ENCODE peak calls at places on chromosomes 7 and 10, in ten cellular contexts. X is lower lobe of right lung; D is fibroblast of mammary gland; Z is psoas muscle; I is AG09309; W is dorsolateral prefrontal cortex; P is tibial artery; A is WERI-Rb-1; N is naive thymus-derived CD4-positive, alpha-beta T cell; E is SJSA1. T is an unnamed sample.

GRCh38 chr10:810351-810846 is 120.9 kb upstream of the DIP2C start:
- DNase-seq in I (no peak), P (no peak), A (peak), Z (no peak), N (no peak), W (no peak), D (peak), X (no peak), E (no peak), T (peak)

GRCh38 chr10:3048114-3049019 is 19.0 kb upstream of the PFKP start:
- DNase-seq in D (peak), A (no peak), N (no peak), I (peak), Z (no peak), X (no peak), W (no peak), E (peak), P (no peak), T (no peak)

GRCh38 chr7:110962374-110962773 is 128.6 kb upstream of the LRRN3 start:
- DNase-seq in P (no peak), A (no peak), N (no peak), X (no peak), D (peak), Z (no peak), W (no peak), E (no peak), I (no peak), T (no peak)

GRCh38 chr7:135936497-135937217 is 40.5 kb downstream of the MTPN start:
- DNase-seq in I (no peak), Z (no peak), N (no peak), W (no peak), D (no peak), P (no peak), X (no peak), E (no peak), A (no peak), T (no peak)

GRCh38 chr7:99762680-99763327 is 21.2 kb downstream of the CYP3A4 start:
- DNase-seq in E (no peak), P (peak), D (peak), W (no peak), N (no peak), I (peak), Z (peak), A (no peak), X (no peak), T (peak)

GRCh38 chr10:34406463-34407138 is 408.5 kb downstream of the PARD3 start:
- DNase-seq in D (no peak), X (no peak), E (no peak), Z (no peak), I (no peak), W (no peak), A (no peak), P (no peak), N (no peak), T (no peak)

GRCh38 chr10:23826399-23826798 is 382.5 kb upstream of the KIAA1217 start:
- DNase-seq in E (no peak), I (no peak), X (no peak), Z (no peak), P (no peak), N (no peak), D (no peak), A (no peak), W (no peak), T (no peak)

GRCh38 chr7:32108651-32109050 is 38.4 kb upstream of the PDE1C start:
- DNase-seq in N (no peak), P (no peak), E (no peak), W (no peak), I (no peak), A (no peak), Z (no peak), X (no peak), D (no peak), T (no peak)

GRCh38 chr10:14952851-14953451 is 945 bp downstream of the DCLRE1C start:
- DNase-seq in P (no peak), X (no peak), A (no peak), N (no peak), E (no peak), Z (no peak), I (no peak), D (no peak), W (no peak), T (no peak)

DNA sequence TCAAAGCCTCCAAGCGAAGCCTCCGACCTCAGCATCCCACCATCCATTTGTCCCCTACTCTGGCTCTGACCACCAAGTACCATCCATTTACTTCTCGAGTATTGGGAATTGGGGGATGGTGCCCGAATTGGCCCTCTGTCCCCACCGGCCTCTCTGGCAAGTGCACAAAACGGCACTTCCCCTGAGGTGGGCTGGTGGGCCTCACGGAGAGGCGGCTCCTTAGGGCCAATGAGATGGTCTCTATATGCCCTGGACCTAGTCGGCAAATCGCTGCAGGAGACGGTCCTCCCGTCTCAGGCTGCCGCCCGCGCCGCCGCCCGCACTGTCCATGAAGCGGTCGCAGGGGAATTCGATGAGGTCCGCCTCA is 2.8 kb downstream of the TRIL start:
- DNase-seq in E (no peak), X (no peak), I (no peak), Z (no peak), D (no peak), P (no peak), N (no peak), W (no peak), A (no peak), T (no peak)
- H3K4me3 ChIP-seq in E (no peak), X (peak), I (no peak), Z (peak), D (no peak), P (peak), N (no peak), W (peak), A (no peak), T (peak)

DNA sequence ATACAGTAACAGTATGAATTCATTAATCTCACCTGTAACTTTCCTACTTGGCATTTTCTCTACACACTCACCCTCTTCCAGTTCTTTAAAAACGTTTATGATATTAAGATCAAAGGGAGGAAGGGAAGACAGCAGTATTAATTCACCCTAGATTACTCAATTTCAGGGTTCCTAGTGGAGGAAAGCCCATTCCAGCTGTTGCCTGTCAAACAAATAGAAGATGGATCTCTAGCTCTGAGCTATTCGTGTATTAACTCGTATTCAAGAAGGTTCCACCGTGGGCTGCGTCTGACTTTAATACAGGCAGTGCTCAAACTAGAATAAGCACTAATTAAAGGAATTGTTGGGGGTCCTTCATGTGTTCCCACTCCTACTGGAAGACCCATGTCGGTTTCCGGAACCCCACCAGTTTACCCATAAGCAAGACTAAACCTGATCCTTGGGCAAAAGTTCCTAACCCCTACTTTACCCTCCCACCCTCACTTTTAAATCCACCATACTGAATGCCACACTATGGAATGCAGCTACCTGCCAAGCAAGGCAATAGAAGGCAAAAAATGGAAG is 2.1 kb downstream of the NANOS1 start:
- DNase-seq in N (no peak), W (no peak), X (no peak), P (no peak), A (no peak), Z (no peak), E (no peak), I (no peak), D (no peak), T (no peak)
- H3K4me3 ChIP-seq in N (no peak), W (no peak), X (no peak), P (no peak), A (peak), Z (peak), E (no peak), I (no peak), D (no peak), T (no peak)

GRCh38 chr7:55020481-55020871 is 1.7 kb downstream of the EGFR start:
- DNase-seq in Z (peak), X (peak), I (no peak), N (no peak), E (no peak), W (no peak), A (no peak), D (peak), P (peak), T (peak)

GRCh38 chr7:55021951-55022617 is 3.3 kb downstream of the EGFR start:
- DNase-seq in P (no peak), X (no peak), A (no peak), D (peak), N (no peak), I (no peak), E (no peak), W (no peak), Z (peak), T (no peak)

GRCh38 chr7:55019691-55020480 is 1.1 kb downstream of the EGFR start:
- DNase-seq in X (peak), D (no peak), N (no peak), W (no peak), P (no peak), I (no peak), E (peak), A (peak), Z (peak), T (no peak)

GRCh38 chr7:55022618-55022985 is 3.8 kb downstream of the EGFR start:
- DNase-seq in W (no peak), E (no peak), N (no peak), A (no peak), I (no peak), X (no peak), D (no peak), P (no peak), Z (no peak), T (no peak)

GRCh38 chr7:55021053-55021452 is 2.2 kb downstream of the EGFR start:
- DNase-seq in D (no peak), N (no peak), I (no peak), P (no peak), W (no peak), A (no peak), Z (no peak), E (no peak), X (no peak), T (no peak)
- H3K4me3 ChIP-seq in D (peak), N (no peak), I (no peak), P (peak), W (no peak), A (no peak), Z (peak), E (no peak), X (peak), T (no peak)

DNA sequence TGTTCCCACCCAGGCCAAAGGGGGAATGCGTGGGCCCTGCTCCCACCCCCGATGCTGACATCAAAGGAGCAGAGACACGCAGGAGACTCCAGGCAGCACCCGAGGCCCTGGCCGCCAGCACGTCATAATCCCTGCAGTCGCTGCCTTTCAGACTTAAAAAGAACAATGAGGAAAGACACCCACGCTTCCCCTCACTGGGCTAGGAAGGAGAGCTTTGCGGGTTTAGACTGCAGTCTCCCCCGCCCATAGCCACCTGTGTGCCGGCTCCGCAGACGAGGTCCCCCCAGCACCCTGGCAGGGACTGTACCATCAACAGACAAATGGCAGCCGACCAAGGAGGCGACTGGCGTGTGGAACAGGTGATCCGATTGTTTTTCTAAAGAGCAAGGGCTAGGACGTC is 1.3 kb downstream of the GRB10 start:
- DNase-seq in P (no peak), I (no peak), A (peak), W (no peak), E (no peak), D (no peak), X (no peak), Z (no peak), N (peak), T (no peak)
- H3K4me3 ChIP-seq in P (peak), I (no peak), A (no peak), W (peak), E (no peak), D (no peak), X (peak), Z (peak), N (peak), T (no peak)

T was measured in left lung.